ENCODE peak calls at places on chromosome 7, in ten cellular contexts. O is iris pigment epithelial cell; S is NCI-H526; Y is tibial artery; R is colonic mucosa; G is stimulated activated CD8-positive, alpha-beta memory T cell treated with anti-CD3 and anti-CD28 coated beads, Interleukin-2, amount 100 ng/mL, for 1 hour; F is activated CD4-positive, CD25-positive, alpha-beta regulatory T cell; Z is pons; W is HCEC 1CT; J is T1000. V is an unnamed sample.

GRCh38 chr7:106493041-106493731 is 167.8 kb downstream of the CCDC71L start:
- DNase-seq in O (no peak), S (no peak), Y (no peak), R (peak), G (no peak), F (no peak), Z (no peak), W (no peak), J (no peak), V (no peak)

GRCh38 chr7:13988765-13989137 is 715 bp downstream of the ETV1 start:
- DNase-seq in O (peak), S (no peak), Y (no peak), R (peak), G (no peak), F (no peak), Z (peak), W (peak), J (no peak), V (peak)

GRCh38 chr7:151687523-151688235 is 168.0 kb upstream of the RHEB start:
- DNase-seq in O (peak), S (no peak), Y (peak), R (no peak), G (no peak), F (no peak), Z (no peak), W (peak), J (peak), V (peak)

GRCh38 chr7:151875862-151876111 is 1.1 kb downstream of the PRKAG2 start:
- DNase-seq in O (peak), S (no peak), Y (no peak), R (no peak), G (no peak), F (no peak), Z (no peak), W (no peak), J (no peak), V (peak)

GRCh38 chr7:156819733-156820295 is 73.2 kb downstream of the LMBR1 start:
- DNase-seq in O (no peak), S (no peak), Y (no peak), R (no peak), G (no peak), F (no peak), Z (no peak), W (no peak), J (no peak), V (no peak)

GRCh38 chr7:129832282-129832681 is 120.5 kb downstream of the UBE2H start:
- DNase-seq in O (no peak), S (no peak), Y (no peak), R (peak), G (no peak), F (no peak), Z (no peak), W (no peak), J (no peak), V (no peak)

GRCh38 chr7:2979276-2979675 is 64.4 kb downstream of the CARD11 start:
- DNase-seq in O (no peak), S (no peak), Y (no peak), R (no peak), G (no peak), F (no peak), Z (no peak), W (no peak), J (no peak), V (no peak)

GRCh38 chr7:81478664-81479063 is 291.2 kb downstream of the HGF start:
- DNase-seq in O (peak), S (peak), Y (no peak), R (peak), G (no peak), F (no peak), Z (no peak), W (no peak), J (no peak), V (no peak)

GRCh38 chr7:29607889-29608288 is 44.3 kb downstream of the PRR15 start:
- DNase-seq in O (peak), S (no peak), Y (no peak), R (no peak), G (no peak), F (no peak), Z (no peak), W (peak), J (no peak), V (peak)

GRCh38 chr7:93245525-93246432 is 13.6 kb downstream of the VPS50 start:
- DNase-seq in O (peak), S (peak), Y (no peak), R (no peak), G (no peak), F (no peak), Z (peak), W (peak), J (no peak), V (peak)

GRCh38 chr7:161786-162185 is 30.6 kb upstream of the FAM20C start:
- DNase-seq in O (no peak), S (no peak), Y (no peak), R (no peak), G (no peak), F (no peak), Z (no peak), W (no peak), J (no peak), V (no peak)